ENCODE peak calls at places on chromosomes 2 and 18, in six cellular contexts. H is pancreas, E is body of pancreas, X is astrocyte, J is fibroblast of lung, S is heart left ventricle. M is an unnamed sample. For H3K4me1, the result is how much of the 10 kb centered on the place peaks cover.

GRCh38 chr18:44742741-44743311 is 62.1 kb downstream of the SETBP1 start:
- DNase-seq in H (peak), E (peak), X (peak), J (peak), S (peak), M (no peak)

GRCh38 chr18:46459789-46460455 is 197.1 kb downstream of the LOXHD1 start:
- DNase-seq in H (no peak), E (no peak), X (no peak), J (no peak), S (no peak), M (no peak)

GRCh38 chr18:47767699-47768098 is 162.8 kb downstream of the SMAD2 start:
- DNase-seq in H (no peak), E (no peak), X (no peak), J (no peak), S (no peak), M (no peak)

GRCh38 chr2:101089419-101089818 is 61.8 kb downstream of the TBC1D8 start:
- DNase-seq in H (no peak), E (no peak), X (no peak), J (no peak), S (no peak), M (no peak)

GRCh38 chr2:166665991-166666940 is 172.2 kb upstream of the SCN7A start:
- DNase-seq in H (no peak), E (no peak), X (peak), J (peak), S (no peak), M (no peak)

GRCh38 chr2:25265802-25266201 is 75.9 kb downstream of the DNMT3A start:
- DNase-seq in H (no peak), E (no peak), X (no peak), J (no peak), S (no peak), M (no peak)

GRCh38 chr2:122927217-122927616 is 1097.9 kb upstream of the CNTNAP5 start:
- DNase-seq in H (no peak), E (no peak), X (no peak), J (no peak), S (no peak), M (no peak)

GRCh38 chr18:28125051-28125450 is 51.9 kb downstream of the CDH2 start:
- DNase-seq in H (no peak), E (no peak), X (no peak), J (no peak), S (no peak), M (no peak)

DNA sequence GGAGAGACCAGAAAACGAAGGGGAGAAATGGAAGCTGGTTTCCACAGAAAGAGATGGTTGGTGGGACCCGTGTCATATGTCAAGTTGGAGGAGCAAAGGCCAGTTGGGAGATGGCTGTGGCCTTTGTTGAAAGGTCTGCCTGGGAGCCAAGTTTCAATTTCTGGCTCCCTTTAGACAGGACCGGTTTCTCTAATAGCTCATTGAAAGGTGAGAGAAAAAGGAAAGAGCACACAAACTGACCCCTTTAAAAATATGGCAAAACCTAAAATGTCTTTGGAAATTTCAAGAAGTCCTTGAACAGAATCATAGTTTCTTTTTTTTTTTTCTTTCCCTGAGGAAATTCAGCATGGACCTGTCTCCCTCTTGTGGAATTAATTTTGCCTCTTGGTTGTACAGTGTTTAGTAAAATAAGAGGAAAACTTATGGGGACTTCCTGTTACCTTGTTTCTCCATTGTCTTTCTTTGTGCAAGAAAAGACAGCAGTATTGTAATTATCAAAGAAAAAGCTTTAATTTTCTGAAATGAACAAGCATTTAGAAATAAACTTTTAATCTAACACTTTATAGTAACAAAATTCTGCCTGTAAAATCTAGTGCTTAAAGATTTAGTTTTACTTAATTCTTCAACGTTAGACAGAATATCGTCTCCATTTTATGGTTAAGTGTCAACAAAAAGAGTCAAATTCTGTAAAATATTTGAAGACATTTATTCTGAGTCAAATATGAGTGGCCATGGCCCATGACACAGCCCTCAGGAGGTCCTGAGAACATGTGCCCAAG is 176.4 kb upstream of the NABP1 start:
- DNase-seq in H (no peak), E (no peak), X (peak), J (peak), S (no peak), M (no peak)
- H3K4me1 ChIP-seq in H (under half), E (under half), X (under half), J (under half), S (under half), M (under half)

DNA sequence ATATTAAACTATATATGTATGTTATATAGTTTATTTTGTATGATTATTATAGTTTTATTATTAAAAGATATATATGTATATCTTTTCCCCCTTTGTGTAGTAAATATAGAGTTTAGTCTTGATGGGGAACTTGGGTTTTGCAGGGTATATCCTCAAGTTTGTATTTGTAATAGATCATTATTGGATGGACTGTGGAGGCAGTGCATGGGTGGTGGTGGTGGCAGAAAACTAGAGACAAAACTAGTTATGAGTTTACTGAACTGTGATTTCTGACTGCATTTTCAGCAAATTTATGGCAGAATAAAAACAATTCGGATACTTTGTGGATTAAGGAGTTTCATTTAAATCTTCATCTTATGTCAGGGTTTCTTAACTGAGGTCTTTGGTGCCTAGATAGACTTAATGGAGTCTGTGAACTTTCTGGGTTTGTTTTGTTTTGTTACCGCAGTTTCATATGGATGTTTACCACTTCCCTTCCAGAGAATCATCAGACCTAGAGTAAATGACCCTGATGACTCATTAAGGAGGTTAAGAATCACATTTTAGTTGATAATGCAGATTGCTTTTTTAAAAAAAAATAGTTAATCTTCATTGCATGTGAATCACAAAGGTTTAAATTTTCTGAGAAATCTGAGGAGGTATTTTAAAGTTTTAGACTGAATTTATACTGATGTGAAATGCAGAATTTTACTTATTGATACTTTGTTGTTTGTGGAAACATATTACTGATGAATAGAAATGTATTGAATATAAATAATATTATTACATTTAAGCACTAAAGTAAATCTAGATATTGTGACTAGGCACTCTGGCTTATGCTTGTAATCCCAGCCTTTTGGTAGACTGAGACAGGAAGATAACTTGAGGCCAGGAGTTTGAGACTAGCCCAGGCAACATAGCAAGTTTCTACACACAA is 14.5 kb downstream of the EPC2 start:
- DNase-seq in H (no peak), E (no peak), X (peak), J (peak), S (no peak), M (peak)
- H3K27ac ChIP-seq in H (no peak), E (no peak), X (peak), J (peak), S (no peak), M (no peak)

GRCh38 chr2:38591152-38591551 is 11.6 kb downstream of the HNRNPLL start:
- DNase-seq in H (no peak), E (no peak), X (no peak), J (no peak), S (no peak), M (no peak)

GRCh38 chr2:38586926-38587325 is 15.8 kb downstream of the HNRNPLL start:
- DNase-seq in H (no peak), E (no peak), X (no peak), J (no peak), S (no peak), M (no peak)

GRCh38 chr2:38592951-38593350 is 9.8 kb downstream of the HNRNPLL start:
- DNase-seq in H (no peak), E (no peak), X (peak), J (peak), S (no peak), M (no peak)

GRCh38 chr2:38590053-38590452 is 12.7 kb downstream of the HNRNPLL start:
- DNase-seq in H (no peak), E (no peak), X (no peak), J (no peak), S (no peak), M (no peak)
- TF ChIP-seq CTCF in H (no peak), E (no peak), X (peak), J (peak), S (no peak), M (peak)

DNA sequence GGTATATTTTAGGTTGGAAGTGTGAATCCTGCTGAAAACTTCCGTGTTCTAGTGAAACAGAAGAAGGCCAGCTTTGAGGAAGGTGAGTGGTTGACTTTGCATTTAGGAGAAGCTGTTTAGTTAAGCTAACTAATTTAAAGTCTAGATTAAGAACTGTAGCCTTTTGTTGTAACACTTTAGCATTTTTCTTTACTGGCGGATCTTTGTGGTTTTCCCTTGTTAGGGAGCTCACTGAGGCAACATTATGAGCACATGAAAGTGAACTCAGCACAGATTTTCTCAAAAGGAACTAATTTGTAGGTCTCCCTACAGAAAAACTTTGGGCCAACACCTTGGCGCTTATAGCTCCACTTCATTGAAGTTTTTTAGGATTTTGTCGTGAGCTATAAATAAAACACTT is 52.8 kb downstream of the XRCC5 start:
- DNase-seq in H (no peak), E (no peak), X (no peak), J (no peak), S (no peak), M (no peak)
- H3K4me1 ChIP-seq in H (under half), E (under half), X (under half), J (under half), S (under half), M (under half)

DNA sequence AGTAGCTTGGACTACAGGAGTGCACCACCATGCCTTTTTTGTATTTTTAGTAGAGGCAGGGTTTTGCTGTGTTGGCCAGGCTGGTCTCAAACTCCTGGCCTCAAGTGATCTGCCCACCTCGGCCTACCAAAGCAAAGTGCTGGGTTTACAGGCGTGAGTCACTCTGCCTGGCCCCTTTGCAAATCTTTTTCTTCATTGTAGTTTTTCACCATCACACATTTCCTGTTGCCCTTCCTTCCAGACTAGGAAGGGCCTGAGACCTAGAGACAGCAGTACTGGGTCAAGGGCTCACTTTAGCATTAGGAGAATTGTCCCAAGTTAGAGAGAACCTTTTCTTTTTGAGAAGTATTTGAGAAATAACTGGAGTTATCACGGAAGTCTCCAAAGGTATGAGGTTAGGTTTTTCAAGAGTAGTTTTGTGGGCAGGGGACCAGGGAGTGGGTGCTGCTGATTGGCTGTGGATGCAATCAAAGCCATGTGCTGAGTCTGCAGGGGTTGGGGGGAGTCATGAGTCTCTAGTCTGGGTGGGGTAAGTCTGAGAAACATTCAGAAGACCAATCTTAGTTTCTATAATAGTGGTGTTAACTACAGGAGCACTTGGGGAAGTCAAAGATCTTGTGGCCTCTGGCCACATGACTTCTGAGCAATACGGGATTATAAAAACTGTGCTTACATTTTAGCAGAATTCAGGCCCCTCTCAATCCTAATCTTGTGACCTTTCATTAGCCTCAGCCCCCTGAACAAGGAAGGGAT is 23.7 kb downstream of the B3GNT2 start:
- DNase-seq in H (no peak), E (no peak), X (no peak), J (no peak), S (no peak), M (no peak)
- H3K27ac ChIP-seq in H (no peak), E (no peak), X (no peak), J (no peak), S (peak), M (no peak)

GRCh38 chr2:64913357-64913869 is 75.8 kb upstream of the SLC1A4 start:
- DNase-seq in H (no peak), E (peak), X (no peak), J (no peak), S (no peak), M (no peak)
- TF ChIP-seq CTCF in H (no peak), E (no peak), X (no peak), J (no peak), S (no peak), M (peak)

DNA sequence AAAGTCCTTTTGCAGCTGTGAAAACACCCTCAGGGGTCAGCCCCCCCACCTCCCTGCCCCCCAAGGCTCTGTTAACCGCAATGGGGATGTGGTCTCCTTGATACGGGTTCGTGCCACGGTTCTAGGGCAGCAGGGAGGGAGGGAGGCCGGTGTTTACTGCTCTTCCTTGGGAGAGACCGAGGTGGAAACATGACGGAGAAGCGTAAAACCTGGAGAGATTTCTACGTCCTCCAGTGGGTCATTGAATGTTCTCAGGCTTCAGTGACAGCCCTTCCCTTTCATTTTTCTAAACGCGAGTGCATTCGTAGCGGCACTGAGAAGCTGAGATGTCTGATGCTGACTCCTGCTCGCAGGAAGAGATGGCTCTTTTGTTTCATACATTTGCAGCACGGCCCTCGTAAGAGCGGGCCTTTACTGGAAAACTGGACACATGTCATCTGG is 40.5 kb upstream of the HDAC4 start:
- DNase-seq in H (no peak), E (no peak), X (no peak), J (peak), S (no peak), M (no peak)
- H3K4me1 ChIP-seq in H (under half), E (under half), X (under half), J (under half), S (under half), M (under half)

GRCh38 chr2:98730851-98731708 is at the start of gene MGAT4A:
- DNase-seq in H (peak), E (peak), X (no peak), J (peak), S (peak), M (no peak)

GRCh38 chr2:98734157-98734556 is 3.2 kb upstream of the MGAT4A start:
- DNase-seq in H (no peak), E (no peak), X (no peak), J (no peak), S (no peak), M (no peak)

GRCh38 chr2:98731709-98732349 is 897 bp upstream of the MGAT4A start:
- DNase-seq in H (no peak), E (no peak), X (no peak), J (no peak), S (no peak), M (no peak)

GRCh38 chr2:98730053-98730850 is 680 bp downstream of the MGAT4A start:
- DNase-seq in H (peak), E (peak), X (no peak), J (no peak), S (peak), M (no peak)

DNA sequence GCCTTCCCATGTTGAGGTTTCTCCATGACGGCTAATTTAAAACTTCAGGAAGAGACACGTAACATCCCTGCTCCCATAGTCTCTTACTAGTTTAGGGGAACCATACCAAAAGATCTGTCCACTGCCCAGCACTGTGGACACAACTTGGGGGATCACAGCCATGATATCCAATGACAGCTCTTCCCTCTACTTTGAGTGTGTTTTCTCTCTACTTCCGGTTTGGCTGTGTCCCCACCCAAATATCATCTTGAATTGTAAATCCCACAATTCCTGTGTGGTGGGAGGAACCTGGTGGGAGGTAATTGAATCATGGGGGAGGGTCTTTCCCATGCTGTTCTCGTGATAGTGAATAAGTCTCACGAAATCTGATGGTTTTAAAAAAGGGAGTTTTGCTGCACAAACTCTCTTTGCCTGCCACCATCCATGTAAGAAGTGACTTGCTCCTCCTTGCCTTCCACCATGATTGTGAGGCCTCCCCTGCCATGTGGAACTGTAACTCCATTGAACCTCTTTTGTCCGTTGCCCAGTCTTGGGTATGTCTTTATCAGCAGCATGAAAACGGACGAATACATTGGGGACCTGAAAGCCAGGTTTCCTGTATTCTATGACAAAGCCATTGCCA is 1.6 kb upstream of the MGAT4A start:
- DNase-seq in H (no peak), E (no peak), X (no peak), J (no peak), S (no peak), M (no peak)
- H3K27ac ChIP-seq in H (peak), E (peak), X (no peak), J (no peak), S (peak), M (no peak)

DNA sequence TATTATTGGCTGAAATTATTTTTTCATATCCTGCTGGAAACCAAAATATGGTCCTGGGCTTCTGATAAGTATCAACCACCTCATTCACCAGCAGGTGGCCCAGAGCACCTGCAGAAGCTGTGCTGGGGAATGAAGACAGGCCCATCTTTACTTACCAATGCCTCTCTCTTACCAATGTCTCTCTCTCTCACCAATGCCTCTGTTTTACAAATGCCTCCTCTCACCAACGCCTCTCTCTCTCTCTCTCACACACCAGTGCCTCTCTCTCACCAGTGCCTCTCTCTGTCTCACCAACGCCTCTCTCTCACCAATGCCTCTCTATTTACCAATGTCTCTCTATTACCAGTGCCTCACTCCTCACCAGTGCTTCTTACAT is 2.3 kb upstream of the MAL start:
- DNase-seq in H (no peak), E (no peak), X (no peak), J (no peak), S (no peak), M (no peak)
- TF ChIP-seq CTCF in H (no peak), E (no peak), X (no peak), J (no peak), S (no peak), M (peak)

M was measured in foreskin keratinocyte.